ENCODE peak calls at places on chromosomes 5 and 9, in five cellular contexts. R is KBM-7, Y is progenitor cell of endocrine pancreas, P is DMS153, G is amniotic stem cell. X is an unnamed sample.

GRCh38 chr9:128102861-128103588 is 24.5 kb downstream of the PTGES2 start:
- DNase-seq in R (no peak), Y (no peak), P (no peak), G (no peak), X (no peak)

GRCh38 chr5:76819851-76820280 is 1.0 kb downstream of the F2RL1 start:
- DNase-seq in R (peak), Y (no peak), P (no peak), G (no peak), X (peak)

GRCh38 chr9:130042406-130042930 is 521 bp downstream of the FNBP1 start:
- DNase-seq in R (no peak), Y (peak), P (no peak), G (peak), X (peak)

GRCh38 chr9:31790720-31791119 is 593.7 kb upstream of the ACO1 start:
- DNase-seq in R (no peak), Y (no peak), P (no peak), G (no peak), X (no peak)

GRCh38 chr5:156383510-156383909 is 56.5 kb downstream of the SGCD start:
- DNase-seq in R (no peak), Y (no peak), P (no peak), G (no peak), X (peak)

GRCh38 chr5:95531491-95531890 is 23.3 kb downstream of the SKIC3 start:
- DNase-seq in R (no peak), Y (no peak), P (no peak), G (no peak), X (no peak)

GRCh38 chr9:127506814-127507750 is 55.8 kb downstream of the LRSAM1 start:
- DNase-seq in R (no peak), Y (no peak), P (no peak), G (no peak), X (peak)

GRCh38 chr5:57383093-57383861 is 99.3 kb downstream of the ACTBL2 start:
- DNase-seq in R (peak), Y (no peak), P (no peak), G (peak), X (peak)